ENCODE peak calls at places on chromosomes 13 and 19, in eight cellular contexts. V is uterus; F is A673; E is GM23248; N is pancreas; L is tibial artery; S is right lobe of liver; D is CD4-positive, alpha-beta memory T cell. G is an unnamed sample.

GRCh38 chr13:28324181-28324789 is 170.6 kb downstream of the FLT1 start:
- DNase-seq in F (peak; percentile 81), E (peak; percentile 83), D (peak; percentile 30), N (peak; percentile 22), V (peak; percentile 50), S (no peak), L (no peak), G (peak; percentile 18)

GRCh38 chr13:102798653-102799543 is at the start of the genes BIVM and POGLUT2:
- DNase-seq in D (peak; percentile 72), L (peak; percentile 94), E (peak; percentile 97), V (peak; percentile 90), F (peak; percentile 97), S (peak; percentile 93), N (peak; percentile 90), G (peak; percentile 58)

GRCh38 chr13:24252136-24252535 is 57.2 kb upstream of the C1QTNF9 start:
- DNase-seq in S (no peak), V (no peak), N (no peak), E (no peak), L (no peak), F (no peak), D (no peak), G (no peak)

GRCh38 chr19:45380107-45380506 is 9.7 kb upstream of the ERCC2 start:
- DNase-seq in L (no peak), F (no peak), S (no peak), D (no peak), E (no peak), V (no peak), N (no peak), G (no peak)

GRCh38 chr19:4571305-4571917 is 11.9 kb upstream of the SEMA6B start:
- DNase-seq in F (peak; percentile 58), E (no peak), D (no peak), V (no peak), S (no peak), N (no peak), L (no peak), G (no peak)

GRCh38 chr19:4557971-4558941 is 1.2 kb downstream of the SEMA6B start:
- DNase-seq in E (peak; percentile 45), F (peak; percentile 39), L (no peak), S (no peak), N (no peak), V (no peak), D (peak; percentile 9), G (peak; percentile 24)

GRCh38 chr13:73481877-73482445 is 423.2 kb downstream of the KLF5 start:
- DNase-seq in E (no peak), N (no peak), F (no peak), D (no peak), S (no peak), L (no peak), V (no peak), G (no peak)

GRCh38 chr19:27974082-27974513 is 1238.9 kb downstream of the UQCRFS1 start:
- DNase-seq in V (no peak), D (no peak), S (peak; percentile 25), N (peak; percentile 23), F (peak; percentile 30), L (no peak), E (peak; percentile 69), G (no peak)

GRCh38 chr19:47253467-47253881 is 2.9 kb upstream of the CCDC9 start:
- DNase-seq in D (no peak), S (no peak), L (no peak), F (peak; percentile 76), N (no peak), V (no peak), E (peak; percentile 91), G (no peak)

GRCh38 chr13:113184568-113185440 is 23.7 kb downstream of the PCID2 start:
- DNase-seq in F (no peak), L (no peak), V (no peak), E (no peak), D (peak; percentile 46), S (no peak), N (no peak), G (peak; percentile 44)

GRCh38 chr13:71663431-71663830 is 203.6 kb downstream of the DACH1 start:
- DNase-seq in F (no peak), S (no peak), V (no peak), N (no peak), D (no peak), E (no peak), L (no peak), G (no peak)

GRCh38 chr13:77574076-77574475 is 38.6 kb downstream of the SCEL start:
- DNase-seq in V (no peak), N (no peak), E (no peak), L (no peak), S (no peak), D (no peak), F (no peak), G (no peak)

GRCh38 chr19:3358919-3359849 is 7.2 kb upstream of the NFIC start:
- DNase-seq in F (peak; percentile 71), E (peak; percentile 76), D (peak; percentile 76), S (peak; percentile 83), V (peak; percentile 65), L (peak; percentile 84), N (peak; percentile 78), G (peak; percentile 71)

GRCh38 chr13:37640499-37640898 is 41.9 kb upstream of the POSTN start:
- DNase-seq in E (peak; percentile 84), V (no peak), N (no peak), L (no peak), S (peak; percentile 16), F (peak; percentile 80), D (no peak), G (no peak)

GRCh38 chr13:94705081-94705751 is 7.1 kb downstream of the SOX21 start:
- DNase-seq in V (no peak), D (no peak), N (no peak), E (no peak), S (no peak), F (no peak), L (no peak), G (no peak)

GRCh38 chr19:9431475-9431874 is 3.9 kb downstream of the ZNF266 start:
- DNase-seq in L (no peak), D (peak; percentile 26), V (no peak), E (peak; percentile 46), N (no peak), S (no peak), F (peak; percentile 56), G (no peak)

GRCh38 chr13:36148436-36148835 is 17.3 kb upstream of the DCLK1 start:
- DNase-seq in F (no peak), N (no peak), E (peak; percentile 49), V (no peak), S (no peak), L (no peak), D (no peak), G (no peak)

DNA sequence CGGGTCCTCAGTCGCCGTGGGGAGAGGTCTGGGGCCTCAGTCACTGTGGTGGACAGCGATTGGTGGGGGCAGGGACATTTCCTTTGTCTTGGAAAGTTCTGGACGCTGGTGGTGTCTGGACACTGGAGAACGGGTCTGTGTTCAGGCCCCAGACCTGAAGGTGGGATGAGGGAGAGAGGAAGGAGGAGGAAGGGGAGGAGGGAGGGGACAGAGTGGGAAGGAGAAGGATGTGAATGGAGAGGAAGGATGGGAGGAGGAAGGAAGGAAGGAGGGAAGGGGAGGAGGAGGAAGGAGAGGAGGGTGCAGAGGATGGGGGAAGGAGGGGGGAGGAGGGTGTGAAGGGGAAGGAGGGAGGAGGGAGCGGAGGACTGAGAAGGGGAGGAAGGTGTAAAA is 3.8 kb upstream of the EFNA2 start:
- DNase-seq in D (no peak), F (no peak), E (no peak), V (no peak), N (no peak), S (no peak), L (no peak), G (no peak)
- H3K27ac ChIP-seq in D (no peak overlapping the region), F (no peak overlapping the region), E (no peak overlapping the region), V (no peak overlapping the region), N (no peak overlapping the region), S (no peak overlapping the region), L (no peak overlapping the region), G (no peak overlapping the region)

GRCh38 chr19:48510421-48511268 is 990 bp downstream of the LMTK3 start:
- DNase-seq in E (peak; percentile 73), L (no peak), N (no peak), D (peak; percentile 72), F (peak; percentile 75), V (peak; percentile 62), S (peak; percentile 57), G (peak; percentile 80)
- H3K4me3 ChIP-seq in E (no peak overlapping the region), L (no peak overlapping the region), N (no peak overlapping the region), D (peak overlapping the region; percentile 43), F (peak overlapping the region; percentile 33), V (no peak overlapping the region), S (no peak overlapping the region), G (peak overlapping the region; percentile 68)

GRCh38 chr13:110372676-110373075 is 65.6 kb downstream of the COL4A2 start:
- DNase-seq in E (no peak), V (no peak), L (no peak), D (no peak), F (no peak), N (no peak), S (no peak), G (no peak)
- H3K4me1 ChIP-seq in E (peaks cover 5% of the 10 kb centered on the region), V (peaks cover 10% of the 10 kb centered on the region), L (peaks cover 92% of the 10 kb centered on the region), D (no peaks in the 10 kb centered on the region), F (peaks cover 36% of the 10 kb centered on the region), N (no peaks in the 10 kb centered on the region), S (no peaks in the 10 kb centered on the region), G (no peaks in the 10 kb centered on the region)

GRCh38 chr19:17448190-17448967 is at the start of gene TMEM221:
- DNase-seq in D (peak; percentile 41), V (peak; percentile 49), N (peak; percentile 35), F (peak; percentile 60), L (no peak), E (peak; percentile 69), S (peak; percentile 47), G (peak; percentile 38)

GRCh38 chr19:17447704-17448189 is 721 bp downstream of the TMEM221 start:
- DNase-seq in D (no peak), L (no peak), F (no peak), N (no peak), S (no peak), E (no peak), V (no peak), G (no peak)

GRCh38 chr19:17454579-17454978 is 6.1 kb upstream of the TMEM221 start:
- DNase-seq in L (no peak), E (no peak), S (no peak), F (no peak), V (no peak), D (no peak), N (no peak), G (no peak)

GRCh38 chr19:17451820-17452219 is 3.4 kb upstream of the TMEM221 start:
- DNase-seq in N (no peak), F (no peak), V (no peak), S (no peak), E (no peak), L (no peak), D (no peak), G (no peak)

DNA sequence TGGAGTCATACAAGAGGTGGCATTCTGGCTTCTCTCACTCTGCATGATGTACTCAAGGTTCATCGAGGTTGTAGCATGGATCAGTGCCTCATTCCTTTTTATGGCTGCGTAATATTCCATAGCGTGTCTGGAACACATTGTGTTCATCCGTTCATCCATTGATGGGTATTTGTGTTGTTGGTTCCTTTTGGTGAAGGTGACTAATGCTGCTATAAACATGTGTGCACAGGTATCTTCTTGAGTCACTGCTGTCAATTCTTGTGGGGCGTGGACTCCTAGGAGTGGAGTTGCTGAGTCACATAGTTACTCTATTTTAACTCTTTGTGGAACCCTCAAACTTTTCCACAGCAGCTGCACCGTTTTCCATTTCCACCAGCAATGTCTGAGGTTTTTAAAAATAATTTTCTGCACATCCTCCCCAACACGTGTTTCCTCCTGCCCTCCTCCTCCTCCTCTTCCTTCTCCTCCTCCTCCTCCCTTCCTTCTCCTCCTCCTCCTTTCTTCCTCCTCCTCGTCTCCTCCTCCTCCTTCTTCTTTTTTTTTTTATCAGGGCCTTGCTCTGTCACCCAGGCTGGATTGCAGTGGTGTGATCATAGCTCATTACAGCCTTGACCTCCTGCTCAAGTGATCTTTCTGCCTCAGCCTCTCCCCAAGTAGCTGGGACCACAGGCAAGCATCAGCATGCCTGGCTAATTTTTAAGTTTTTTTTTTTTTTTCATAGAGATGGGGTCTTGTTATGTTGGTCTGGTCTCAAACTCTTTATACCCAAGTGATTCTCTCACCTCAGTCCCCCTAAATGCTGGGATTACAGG is 2.0 kb upstream of the TMEM221 start:
- DNase-seq in D (no peak), L (no peak), S (no peak), E (no peak), V (no peak), N (no peak), F (no peak), G (peak; percentile 66)
- H3K27ac ChIP-seq in D (no peak overlapping the region), L (no peak overlapping the region), S (no peak overlapping the region), E (no peak overlapping the region), V (no peak overlapping the region), N (no peak overlapping the region), F (no peak overlapping the region), G (no peak overlapping the region)